ENCODE peak calls at places on chromosomes 13 and 19, in six cellular contexts. One of them, this sample, is unnamed.

GRCh38 chr19:17473041-17473440 is 2.7 kb downstream of the SLC27A1 start:
- DNase-seq in left cardiac atrium: no peak
- DNase-seq in NCI-H748 treated with DMSO at 0.1 percent for 48 hours: no peak
- DNase-seq in NCI-H69: peak; percentile 53
- DNase-seq in AG04450: peak; percentile 57
- DNase-seq in anterior cingulate cortex: no peak
- DNase-seq in this sample: no peak

GRCh38 chr19:17041994-17042393 is 15.4 kb upstream of the CPAMD8 start:
- DNase-seq in left cardiac atrium: peak; percentile 35
- DNase-seq in NCI-H748 treated with DMSO at 0.1 percent for 48 hours: peak; percentile 35
- DNase-seq in anterior cingulate cortex: no peak
- DNase-seq in AG04450: no peak
- DNase-seq in NCI-H69: peak; percentile 71
- DNase-seq in this sample: peak; percentile 96

GRCh38 chr13:99960663-99961440 is 10.7 kb downstream of the ZIC5 start:
- DNase-seq in left cardiac atrium: no peak
- DNase-seq in NCI-H748 treated with DMSO at 0.1 percent for 48 hours: peak; percentile 60
- DNase-seq in anterior cingulate cortex: no peak
- DNase-seq in AG04450: no peak
- DNase-seq in NCI-H69: peak; percentile 97
- DNase-seq in this sample: no peak

GRCh38 chr19:31725051-31725450 is 375.8 kb upstream of the TSHZ3 start:
- DNase-seq in left cardiac atrium: no peak
- DNase-seq in NCI-H69: no peak
- DNase-seq in AG04450: no peak
- DNase-seq in NCI-H748 treated with DMSO at 0.1 percent for 48 hours: no peak
- DNase-seq in anterior cingulate cortex: no peak
- DNase-seq in this sample: no peak

GRCh38 chr13:91384891-91385290 is 13.5 kb upstream of the GPC5 start:
- DNase-seq in anterior cingulate cortex: no peak
- DNase-seq in NCI-H748 treated with DMSO at 0.1 percent for 48 hours: no peak
- DNase-seq in AG04450: no peak
- DNase-seq in left cardiac atrium: no peak
- DNase-seq in NCI-H69: no peak
- DNase-seq in this sample: no peak

GRCh38 chr19:39765091-39766076 is 13.3 kb upstream of the LEUTX start:
- DNase-seq in AG04450: no peak
- DNase-seq in anterior cingulate cortex: no peak
- DNase-seq in NCI-H748 treated with DMSO at 0.1 percent for 48 hours: peak; percentile 29
- DNase-seq in NCI-H69: peak; percentile 66
- DNase-seq in left cardiac atrium: peak; percentile 53
- DNase-seq in this sample: no peak

GRCh38 chr19:29850482-29850881 is 38.7 kb downstream of the CCNE1 start:
- DNase-seq in NCI-H748 treated with DMSO at 0.1 percent for 48 hours: no peak
- DNase-seq in NCI-H69: no peak
- DNase-seq in left cardiac atrium: no peak
- DNase-seq in AG04450: no peak
- DNase-seq in anterior cingulate cortex: no peak
- DNase-seq in this sample: no peak

GRCh38 chr13:27375686-27376326 is 48.6 kb upstream of the GTF3A start:
- DNase-seq in NCI-H69: peak; percentile 49
- DNase-seq in AG04450: peak; percentile 26
- DNase-seq in NCI-H748 treated with DMSO at 0.1 percent for 48 hours: peak; percentile 74
- DNase-seq in anterior cingulate cortex: no peak
- DNase-seq in left cardiac atrium: peak; percentile 63
- DNase-seq in this sample: no peak

GRCh38 chr13:99176309-99177276 is 24.1 kb upstream of the UBAC2 start:
- DNase-seq in anterior cingulate cortex: peak; percentile 57
- DNase-seq in NCI-H69: peak; percentile 87
- DNase-seq in NCI-H748 treated with DMSO at 0.1 percent for 48 hours: peak; percentile 68
- DNase-seq in left cardiac atrium: peak; percentile 76
- DNase-seq in AG04450: no peak
- DNase-seq in this sample: no peak

This sample was measured in brain pericyte.